ENCODE peak calls at places on chromosome 2, in five cellular contexts. Y is adipocyte, O is NCI-H1930, P is EL, A is Daoy. U is an unnamed sample.

GRCh38 chr2:194464964-194465638 is 1191.9 kb upstream of the SLC39A10 start:
- DNase-seq in A (no peak), P (no peak), Y (no peak), O (no peak), U (no peak)

GRCh38 chr2:239939736-239940483 is 85.2 kb downstream of the NDUFA10 start:
- DNase-seq in P (no peak), O (no peak), Y (no peak), A (no peak), U (no peak)

GRCh38 chr2:239064253-239064652 is 216.4 kb downstream of the TWIST2 start:
- DNase-seq in P (no peak), Y (no peak), A (no peak), O (no peak), U (no peak)

GRCh38 chr2:241763551-241764271 is 12.9 kb upstream of the GAL3ST2 start:
- DNase-seq in P (no peak), O (no peak), Y (no peak), A (no peak), U (no peak)

GRCh38 chr2:25618676-25619075 is 54.7 kb downstream of the DTNB start:
- DNase-seq in P (peak; percentile 66), Y (peak; percentile 68), A (peak; percentile 82), O (peak; percentile 89), U (no peak)

GRCh38 chr2:8135051-8135675 is 546.7 kb upstream of the ID2 start:
- DNase-seq in O (no peak), A (no peak), P (no peak), Y (no peak), U (no peak)

GRCh38 chr2:159913897-159914296 is 115.9 kb upstream of the CD302 start:
- DNase-seq in Y (no peak), A (no peak), P (no peak), O (no peak), U (no peak)

GRCh38 chr2:26088038-26088643 is 54.3 kb downstream of the RAB10 start:
- DNase-seq in Y (peak; percentile 52), P (peak; percentile 39), A (peak; percentile 12), O (no peak), U (no peak)

GRCh38 chr2:4152051-4152450 is 448.7 kb downstream of the DCDC2C start:
- DNase-seq in Y (no peak), A (no peak), P (no peak), O (no peak), U (no peak)

GRCh38 chr2:190216829-190217228 is 102.8 kb downstream of the HIBCH start:
- DNase-seq in Y (no peak), A (peak; percentile 23), O (no peak), P (peak; percentile 2), U (no peak)

GRCh38 chr2:27377618-27378095 is 2.9 kb downstream of the ZNF513 start:
- DNase-seq in Y (no peak), O (no peak), P (no peak), A (no peak), U (no peak)

GRCh38 chr2:234269769-234270204 is 219.3 kb downstream of the SPP2 start:
- DNase-seq in Y (no peak), O (no peak), P (peak; percentile 59), A (peak; percentile 55), U (no peak)

GRCh38 chr2:241218131-241219029 is 29.9 kb downstream of the ANO7 start:
- DNase-seq in O (peak; percentile 35), A (peak; percentile 65), P (peak; percentile 55), Y (peak; percentile 71), U (peak; percentile 25)

GRCh38 chr2:8004250-8004681 is 677.6 kb upstream of the ID2 start:
- DNase-seq in O (no peak), Y (peak; percentile 95), A (no peak), P (peak; percentile 78), U (peak; percentile 7)

GRCh38 chr2:174158003-174158402 is 90.3 kb downstream of the OLA1 start:
- DNase-seq in A (peak; percentile 30), O (peak; percentile 20), Y (no peak), P (peak; percentile 39), U (no peak)

GRCh38 chr2:188193230-188193629 is 98.4 kb upstream of the GULP1 start:
- DNase-seq in O (no peak), A (no peak), Y (no peak), P (no peak), U (no peak)

GRCh38 chr2:203498161-203498560 is 36.9 kb downstream of the RAPH1 start:
- DNase-seq in O (no peak), A (peak; percentile 22), P (peak; percentile 80), Y (peak; percentile 43), U (peak; percentile 77)

U was measured in RCC 7860.